ENCODE peak calls at places on chromosome 10, in four cellular contexts. A, C, Y and J are unnamed samples.

GRCh38 chr10:72080042-72081035 is 8.0 kb downstream of the SPOCK2 start:
- DNase-seq in Y (peak; percentile 97), A (no peak), C (no peak), J (no peak)

GRCh38 chr10:81957976-81958375 is 83.0 kb downstream of the NRG3 start:
- DNase-seq in Y (no peak), C (no peak), A (no peak), J (no peak)

GRCh38 chr10:77103213-77103612 is 534.4 kb downstream of the KCNMA1 start:
- DNase-seq in A (no peak), Y (no peak), C (no peak), J (no peak)

GRCh38 chr10:104117839-104118323 is 4.1 kb upstream of the SFR1 start:
- DNase-seq in Y (peak; percentile 87), A (no peak), C (no peak), J (no peak)

GRCh38 chr10:77363197-77363596 is 274.4 kb downstream of the KCNMA1 start:
- DNase-seq in C (no peak), Y (no peak), A (no peak), J (no peak)

GRCh38 chr10:132628966-132629900 is 91.6 kb downstream of the INPP5A start:
- DNase-seq in A (no peak), Y (no peak), C (no peak), J (no peak)

GRCh38 chr10:14519785-14520184 is 189.1 kb upstream of the FRMD4A start:
- DNase-seq in C (no peak), A (no peak), Y (no peak), J (no peak)

GRCh38 chr10:5692476-5693358 is 8.1 kb downstream of the TASOR2 start:
- DNase-seq in Y (no peak), A (no peak), C (peak; percentile 75), J (peak; percentile 80)

GRCh38 chr10:84908491-84908890 is 580.1 kb downstream of the CCSER2 start:
- DNase-seq in A (no peak), C (no peak), Y (no peak), J (no peak)

GRCh38 chr10:101311440-101312067 is 42.4 kb upstream of the BTRC start:
- DNase-seq in C (no peak), Y (no peak), A (no peak), J (no peak)

GRCh38 chr10:98205351-98205750 is 62.6 kb downstream of the LOXL4 start:
- DNase-seq in Y (no peak), A (no peak), C (no peak), J (no peak)

GRCh38 chr10:124739119-124739921 is 4.9 kb downstream of the FAM53B start:
- DNase-seq in A (no peak), Y (no peak), C (no peak), J (peak; percentile 27)

GRCh38 chr10:117968354-117969182 is 78.2 kb downstream of the RAB11FIP2 start:
- DNase-seq in C (no peak), A (no peak), Y (no peak), J (no peak)

GRCh38 chr10:27022048-27022447 is 78.2 kb downstream of the ANKRD26 start:
- DNase-seq in Y (no peak), A (no peak), C (no peak), J (no peak)

GRCh38 chr10:22437620-22438588 is 92.6 kb downstream of the SPAG6 start:
- DNase-seq in C (peak; percentile 45), A (peak; percentile 7), Y (no peak), J (peak; percentile 23)

GRCh38 chr10:64486149-64486548 is 964.9 kb downstream of the REEP3 start:
- DNase-seq in C (no peak), Y (no peak), A (no peak), J (no peak)

GRCh38 chr10:56537984-56538383 is 176.9 kb upstream of the ZWINT start:
- DNase-seq in C (no peak), Y (peak; percentile 61), A (no peak), J (no peak)

GRCh38 chr10:116271593-116272496 is 1.2 kb downstream of the GFRA1 start:
- DNase-seq in C (peak; percentile 75), A (no peak), Y (no peak), J (peak; percentile 57)

GRCh38 chr10:57049096-57049495 is 688.0 kb upstream of the ZWINT start:
- DNase-seq in Y (no peak), A (no peak), C (no peak), J (no peak)

GRCh38 chr10:113680172-113681111 is 730 bp downstream of the CASP7 start:
- DNase-seq in Y (peak; percentile 45), A (peak; percentile 58), C (no peak), J (no peak)

DNA sequence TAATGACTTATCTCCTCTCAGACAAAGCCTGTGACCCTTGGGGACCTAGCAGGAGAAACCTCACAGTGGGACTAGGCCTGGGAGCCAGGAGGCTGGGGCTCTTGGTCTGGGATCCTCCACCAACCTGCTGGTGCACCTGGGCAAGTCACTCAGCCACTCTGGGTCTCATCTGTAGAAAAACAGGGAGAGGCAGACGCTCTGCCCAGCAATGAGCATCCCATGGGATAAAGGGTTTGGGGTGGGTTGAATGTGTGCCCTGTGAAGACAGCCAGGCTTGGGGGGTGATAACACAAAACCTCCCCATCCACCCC is 81.6 kb downstream of the ZMIZ1 start:
- DNase-seq in A (no peak), Y (no peak), C (no peak), J (no peak)
- H3F3A ChIP-seq in A (no peaks in the 10 kb centered on the region), Y (peaks cover 37% of the 10 kb centered on the region), C (peaks cover 35% of the 10 kb centered on the region), J (peaks cover 5% of the 10 kb centered on the region)

GRCh38 chr10:93288679-93289634 is 193.2 kb downstream of the MYOF start:
- DNase-seq in C (peak; percentile 77), Y (peak; percentile 84), A (peak; percentile 53), J (peak; percentile 90)
- H3K4me2 ChIP-seq in C (no peak overlapping the region), Y (peak overlapping the region; percentile 17), A (no peak overlapping the region), J (no peak overlapping the region)

GRCh38 chr10:46002916-46003693 is 27.3 kb downstream of the NCOA4 start:
- DNase-seq in A (no peak), Y (no peak), C (no peak), J (no peak)

GRCh38 chr10:46001187-46001756 is 29.0 kb downstream of the TIMM23 start:
- DNase-seq in Y (no peak), C (no peak), A (no peak), J (no peak)

GRCh38 chr10:46006219-46006618 is 24.2 kb downstream of the NCOA4 start:
- DNase-seq in A (no peak), C (no peak), Y (no peak), J (no peak)

DNA sequence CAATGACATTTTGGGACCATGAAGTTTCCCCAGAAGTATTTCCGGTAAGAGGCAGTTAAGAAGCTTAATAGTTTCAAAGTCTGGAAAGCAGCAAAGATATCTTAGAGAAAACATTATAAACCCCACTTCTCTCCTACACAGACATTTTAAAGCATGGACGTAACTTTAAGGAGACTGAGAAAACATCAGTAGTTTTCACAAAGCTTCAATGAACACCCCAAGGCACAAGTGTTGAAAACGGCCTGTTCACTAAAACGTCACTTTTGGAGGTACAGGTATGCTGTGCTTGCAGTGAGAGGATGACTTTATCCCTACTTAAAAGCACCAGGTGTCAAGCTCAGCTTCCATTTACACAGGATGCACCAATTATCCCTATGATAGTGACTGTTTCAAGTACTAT is 25.0 kb downstream of the NCOA4 start:
- DNase-seq in Y (no peak), C (no peak), A (no peak), J (no peak)
- H3F3A ChIP-seq in Y (peaks cover 37% of the 10 kb centered on the region), C (peaks cover 43% of the 10 kb centered on the region), A (peaks cover 8% of the 10 kb centered on the region), J (no peaks in the 10 kb centered on the region)

GRCh38 chr10:18681366-18681765 is 22.1 kb downstream of the ARL5B start:
- DNase-seq in Y (no peak), A (no peak), C (no peak), J (no peak)
- H3K4me2 ChIP-seq in Y (no peak overlapping the region), A (no peak overlapping the region), C (peak overlapping the region; percentile 9), J (no peak overlapping the region)

GRCh38 chr10:33193057-33193866 is 141.2 kb downstream of the NRP1 start:
- DNase-seq in A (peak; percentile 73), C (peak; percentile 68), Y (peak; percentile 35), J (peak; percentile 85)
- H3F3A ChIP-seq in A (no peaks in the 10 kb centered on the region), C (peaks cover 40% of the 10 kb centered on the region), Y (no peaks in the 10 kb centered on the region), J (peaks cover 15% of the 10 kb centered on the region)

GRCh38 chr10:119449210-119449584 is 93.3 kb downstream of the RGS10 start:
- DNase-seq in C (no peak), Y (no peak), A (no peak), J (no peak)
- H3K4me2 ChIP-seq in C (no peak overlapping the region), Y (no peak overlapping the region), A (no peak overlapping the region), J (no peak overlapping the region)